ENCODE peak calls at places on chromosomes 12 and 14, in nine cellular contexts. C is fibroblast of pulmonary artery; T is epithelial cell of esophagus; Z is brain microvascular endothelial cell; E is AG04450; I is astrocyte of the spinal cord; W is naive thymus-derived CD4-positive, alpha-beta T cell; K is CD8-positive, alpha-beta memory T cell; U is pancreas. A is an unnamed sample.

GRCh38 chr14:65098586-65098985 is 3.7 kb downstream of the MAX start:
- DNase-seq in U (no peak), E (no peak), Z (no peak), C (peak; percentile 35), K (peak; percentile 55), I (peak; percentile 38), W (peak; percentile 61), T (no peak), A (peak; percentile 48)

GRCh38 chr14:89268514-89268913 is 148.5 kb downstream of the FOXN3 start:
- DNase-seq in C (no peak), U (no peak), I (no peak), T (no peak), W (no peak), Z (no peak), E (no peak), K (no peak), A (no peak)

GRCh38 chr14:62957562-62957961 is 87.7 kb downstream of the KCNH5 start:
- DNase-seq in T (peak; percentile 93), E (peak; percentile 94), U (no peak), I (peak; percentile 96), K (no peak), Z (peak; percentile 97), W (no peak), C (peak; percentile 65), A (peak; percentile 96)

GRCh38 chr12:34599530-34600513 is 577.5 kb downstream of the ALG10 start:
- DNase-seq in C (no peak), T (no peak), K (no peak), Z (no peak), W (no peak), I (no peak), E (no peak), U (peak; percentile 17), A (no peak)

GRCh38 chr14:81594012-81594411 is 60.4 kb upstream of the SEL1L start:
- DNase-seq in K (no peak), T (no peak), C (no peak), I (no peak), Z (no peak), U (peak; percentile 83), W (no peak), E (no peak), A (no peak)

GRCh38 chr14:21749306-21749868 is 75.8 kb upstream of the OR4E1 start:
- DNase-seq in I (no peak), T (no peak), K (no peak), E (no peak), C (no peak), U (no peak), W (peak; percentile 27), Z (no peak), A (no peak)

GRCh38 chr12:108430245-108430644 is 84.8 kb upstream of the FICD start:
- DNase-seq in C (peak; percentile 22), U (no peak), I (no peak), W (no peak), K (no peak), T (peak; percentile 14), Z (no peak), E (no peak), A (peak; percentile 6)

GRCh38 chr12:111687255-111687654 is 1.4 kb downstream of the ACAD10 start:
- DNase-seq in T (peak; percentile 16), W (no peak), Z (no peak), E (no peak), U (no peak), K (no peak), I (no peak), C (no peak), A (no peak)

GRCh38 chr12:1767407-1768090 is 52.8 kb upstream of the LRTM2 start:
- DNase-seq in C (no peak), U (no peak), W (no peak), K (no peak), E (no peak), Z (no peak), I (no peak), T (no peak), A (no peak)

GRCh38 chr12:122460061-122460460 is 37.6 kb upstream of the CLIP1 start:
- DNase-seq in W (no peak), T (no peak), K (no peak), E (no peak), U (no peak), Z (no peak), C (no peak), I (no peak), A (no peak)

GRCh38 chr14:34571771-34572170 is 32.3 kb upstream of the EAPP start:
- DNase-seq in E (no peak), W (no peak), T (no peak), K (no peak), C (no peak), I (no peak), Z (no peak), U (no peak), A (no peak)

GRCh38 chr12:109888179-109889020 is 8.1 kb upstream of the GLTP start:
- DNase-seq in C (peak; percentile 87), I (peak; percentile 89), U (no peak), Z (peak; percentile 87), E (peak; percentile 72), W (no peak), K (peak; percentile 41), T (peak; percentile 99), A (peak; percentile 76)

GRCh38 chr12:8860165-8860961 is 37.9 kb downstream of the A2ML1 start:
- DNase-seq in E (no peak), T (peak; percentile 71), W (peak; percentile 32), Z (peak; percentile 15), K (peak; percentile 22), U (no peak), I (peak; percentile 42), C (peak; percentile 67), A (peak; percentile 67)

GRCh38 chr14:64910847-64911495 is 3.3 kb upstream of the CHURC1 start:
- DNase-seq in E (peak; percentile 13), Z (peak; percentile 47), T (peak; percentile 52), C (peak; percentile 67), I (peak; percentile 43), K (no peak), W (no peak), U (no peak), A (peak; percentile 60)

GRCh38 chr14:59305836-59306555 is 117.5 kb downstream of the DAAM1 start:
- DNase-seq in W (no peak), T (peak; percentile 34), I (peak; percentile 51), E (no peak), C (peak; percentile 64), K (no peak), Z (no peak), U (no peak), A (peak; percentile 60)

GRCh38 chr12:12018454-12018853 is 52.3 kb upstream of the BCL2L14 start:
- DNase-seq in E (no peak), I (peak; percentile 26), W (no peak), T (peak; percentile 80), K (no peak), U (no peak), Z (no peak), C (peak; percentile 63), A (peak; percentile 42)

GRCh38 chr12:126797525-126797924 is 1469.4 kb upstream of the TMEM132C start:
- DNase-seq in E (no peak), U (no peak), W (no peak), Z (no peak), C (no peak), K (no peak), T (no peak), I (no peak), A (no peak)

GRCh38 chr14:95946867-95947266 is 70.2 kb downstream of the TUNAR start:
- DNase-seq in T (no peak), E (no peak), C (no peak), K (no peak), Z (no peak), U (no peak), I (no peak), W (no peak), A (no peak)

GRCh38 chr12:119179335-119180021 is 747 bp downstream of the HSPB8 start:
- DNase-seq in I (peak; percentile 37), E (no peak), C (peak; percentile 68), Z (peak; percentile 73), U (peak; percentile 61), K (no peak), W (no peak), T (peak; percentile 40), A (peak; percentile 70)
- H3K4me3 ChIP-seq in I (peak overlapping the region; percentile 43), E (peak overlapping the region; percentile 65), C (peak overlapping the region; percentile 67), Z (peak overlapping the region; percentile 52), U (no peak overlapping the region), K (no peak overlapping the region), W (no peak overlapping the region), T (peak overlapping the region; percentile 42), A (peak overlapping the region; percentile 66)

DNA sequence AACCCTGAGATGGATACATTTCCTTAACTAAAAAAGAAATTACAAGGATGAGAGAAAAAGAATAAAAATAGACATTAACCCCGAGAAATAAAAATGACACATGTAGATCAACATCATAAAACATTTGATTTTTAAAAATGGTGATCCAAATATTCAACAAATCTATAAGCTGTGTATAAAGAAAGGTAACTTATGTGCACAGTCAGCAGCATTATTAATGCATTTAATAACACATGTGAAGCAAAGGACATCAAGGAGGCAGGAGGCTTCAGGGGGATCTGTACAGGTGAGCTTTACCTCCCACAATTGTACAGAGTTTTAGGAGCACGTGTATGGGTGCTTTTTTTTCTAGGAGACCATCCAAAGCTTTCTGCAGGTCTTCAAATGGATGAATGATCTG is 76.1 kb downstream of the MED13L start:
- DNase-seq in T (no peak), I (no peak), K (no peak), W (no peak), E (no peak), Z (no peak), C (no peak), U (no peak), A (no peak)
- H3K4me3 ChIP-seq in T (no peak overlapping the region), I (no peak overlapping the region), K (no peak overlapping the region), W (no peak overlapping the region), E (no peak overlapping the region), Z (no peak overlapping the region), C (no peak overlapping the region), U (no peak overlapping the region), A (no peak overlapping the region)

GRCh38 chr12:81520064-81520945 is 238.8 kb downstream of the PPFIA2 start:
- DNase-seq in T (no peak), C (no peak), W (no peak), U (no peak), E (no peak), Z (no peak), K (no peak), I (no peak), A (peak; percentile 4)
- H3K4me3 ChIP-seq in T (no peak overlapping the region), C (no peak overlapping the region), W (no peak overlapping the region), U (no peak overlapping the region), E (peak overlapping the region; percentile 28), Z (no peak overlapping the region), K (no peak overlapping the region), I (no peak overlapping the region), A (no peak overlapping the region)

DNA sequence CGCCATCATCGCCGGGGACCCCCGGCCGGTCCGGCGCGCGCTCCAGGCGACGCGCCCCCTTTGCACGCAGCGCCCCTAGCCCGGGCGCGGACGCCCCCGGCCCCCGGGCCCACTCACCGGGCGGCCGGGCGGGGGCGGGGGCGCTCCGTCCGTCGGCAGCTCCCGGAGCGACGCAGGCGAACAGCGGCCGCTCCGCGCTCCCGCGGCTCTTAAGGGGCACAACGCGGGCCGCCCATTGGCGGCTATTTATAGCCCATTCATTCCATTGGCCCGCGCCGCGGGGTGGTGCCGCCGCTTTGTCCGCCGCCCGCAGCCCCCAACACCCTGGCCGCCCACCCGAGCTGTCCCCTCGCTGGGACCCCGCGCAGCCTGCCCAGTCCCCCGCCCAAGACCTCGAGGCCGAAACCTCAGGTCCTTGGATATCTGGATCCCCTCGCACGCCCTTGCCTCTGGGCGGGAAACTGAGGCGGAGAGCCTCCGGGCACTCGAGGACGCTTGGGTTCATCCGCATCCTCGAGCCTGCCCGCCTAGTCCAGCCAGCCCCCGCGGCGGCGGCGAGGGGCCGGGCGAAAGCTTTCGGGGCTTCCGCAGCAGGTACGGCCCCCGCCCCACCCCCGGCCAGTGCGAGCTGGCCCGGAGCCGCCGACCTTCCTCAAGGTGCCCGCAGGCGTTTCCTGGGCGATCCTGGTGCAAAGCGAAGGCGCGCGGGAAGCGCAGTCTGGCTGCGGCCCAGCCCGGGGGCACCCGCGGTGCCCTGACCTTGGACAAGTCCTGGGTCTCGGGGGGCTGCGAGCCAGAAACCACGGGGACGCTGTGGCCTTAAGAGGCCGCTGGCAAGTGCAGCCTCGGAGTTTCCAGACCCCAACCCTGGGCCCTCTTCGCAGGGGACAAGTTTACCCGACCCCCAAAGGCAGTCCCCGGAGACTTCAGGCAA is at the start of gene CKB:
- DNase-seq in I (no peak), T (peak; percentile 64), W (no peak), U (peak; percentile 87), Z (peak; percentile 22), K (no peak), C (peak; percentile 50), E (no peak), A (peak; percentile 44)
- H3K4me3 ChIP-seq in I (peak within 1 kb of the TSS; percentile 21), T (peak within 1 kb of the TSS; percentile 60), W (peak within 1 kb of the TSS; percentile 54), U (peak within 1 kb of the TSS; percentile 19), Z (peak within 1 kb of the TSS; percentile 27), K (peak within 1 kb of the TSS; percentile 41), C (peak within 1 kb of the TSS; percentile 40), E (peak within 1 kb of the TSS; percentile 53), A (peak within 1 kb of the TSS; percentile 47)